ENCODE peak calls at places on chromosomes 3 and 15, in nine cellular contexts. W, S, T, I, D, N, B, F and K are unnamed samples.

GRCh38 chr3:47266709-47267489 is 15.7 kb downstream of the KIF9 start:
- DNase-seq in W (peak), S (peak), T (peak), I (no peak), D (peak), N (peak), B (peak), F (peak), K (no peak)

GRCh38 chr3:108590443-108590842 is 921 bp downstream of the DZIP3 start:
- DNase-seq in W (no peak), S (peak), T (peak), I (no peak), D (no peak), N (no peak), B (no peak), F (no peak), K (no peak)

GRCh38 chr3:52298147-52299098 is 10.8 kb downstream of the GLYCTK start:
- DNase-seq in W (peak), S (no peak), T (no peak), I (peak), D (no peak), N (no peak), B (no peak), F (peak), K (no peak)

GRCh38 chr3:127019449-127019848 is 36.5 kb downstream of the PLXNA1 start:
- DNase-seq in W (no peak), S (no peak), T (no peak), I (no peak), D (peak), N (peak), B (no peak), F (no peak), K (no peak)

GRCh38 chr15:74598126-74598842 is 17.4 kb upstream of the CLK3 start:
- DNase-seq in W (peak), S (peak), T (peak), I (peak), D (peak), N (peak), B (peak), F (peak), K (peak)

GRCh38 chr15:47339800-47340575 is 377.3 kb upstream of the SEMA6D start:
- DNase-seq in W (no peak), S (no peak), T (no peak), I (no peak), D (peak), N (no peak), B (peak), F (no peak), K (no peak)

GRCh38 chr3:59540241-59540640 is 490.4 kb upstream of the CFAP20DC start:
- DNase-seq in W (no peak), S (no peak), T (no peak), I (no peak), D (peak), N (no peak), B (no peak), F (no peak), K (no peak)

GRCh38 chr15:91032919-91033803 is 10.8 kb upstream of the VPS33B start:
- DNase-seq in W (peak), S (peak), T (peak), I (peak), D (no peak), N (no peak), B (no peak), F (peak), K (peak)

GRCh38 chr15:25987638-25988037 is 124.5 kb upstream of the ATP10A start:
- DNase-seq in W (no peak), S (no peak), T (no peak), I (no peak), D (no peak), N (no peak), B (no peak), F (no peak), K (no peak)

GRCh38 chr3:63508305-63508704 is 144.2 kb upstream of the SNTN start:
- DNase-seq in W (no peak), S (no peak), T (no peak), I (no peak), D (no peak), N (no peak), B (no peak), F (no peak), K (no peak)

GRCh38 chr3:4889896-4890295 is 89.3 kb upstream of the BHLHE40 start:
- DNase-seq in W (no peak), S (no peak), T (no peak), I (no peak), D (peak), N (no peak), B (no peak), F (no peak), K (no peak)

GRCh38 chr15:31360843-31361763 is 34.5 kb downstream of the KLF13 start:
- DNase-seq in W (peak), S (peak), T (peak), I (no peak), D (no peak), N (no peak), B (no peak), F (peak), K (peak)

GRCh38 chr3:55701997-55702396 is 214.9 kb upstream of the WNT5A start:
- DNase-seq in W (no peak), S (no peak), T (no peak), I (no peak), D (peak), N (no peak), B (no peak), F (no peak), K (no peak)

GRCh38 chr3:134793562-134793961 is 1.5 kb upstream of the EPHB1 start:
- DNase-seq in W (no peak), S (no peak), T (no peak), I (no peak), D (no peak), N (no peak), B (no peak), F (no peak), K (no peak)

GRCh38 chr3:69997486-69998307 is 1.8 kb upstream of the SAMMSON start:
- DNase-seq in W (no peak), S (no peak), T (no peak), I (no peak), D (no peak), N (no peak), B (no peak), F (no peak), K (no peak)

GRCh38 chr3:159992601-159993000 is 4.0 kb downstream of the IL12A start:
- DNase-seq in W (no peak), S (no peak), T (no peak), I (no peak), D (no peak), N (no peak), B (no peak), F (no peak), K (no peak)

GRCh38 chr3:12995389-12996180 is 77.6 kb downstream of the IQSEC1 start:
- DNase-seq in W (no peak), S (no peak), T (no peak), I (no peak), D (no peak), N (no peak), B (no peak), F (no peak), K (no peak)

GRCh38 chr15:98503970-98504369 is 144.4 kb upstream of the IGF1R start:
- DNase-seq in W (no peak), S (no peak), T (no peak), I (no peak), D (peak), N (peak), B (no peak), F (no peak), K (no peak)

GRCh38 chr3:171553085-171553484 is 92.9 kb upstream of the TNIK start:
- DNase-seq in W (no peak), S (no peak), T (no peak), I (no peak), D (no peak), N (no peak), B (no peak), F (no peak), K (no peak)

GRCh38 chr15:98799461-98799971 is 151.2 kb downstream of the IGF1R start:
- DNase-seq in W (no peak), S (no peak), T (no peak), I (peak), D (peak), N (no peak), B (no peak), F (peak), K (no peak)

GRCh38 chr3:103629391-103629790 is 1194.6 kb downstream of the ZPLD1 start:
- DNase-seq in W (no peak), S (no peak), T (no peak), I (no peak), D (no peak), N (no peak), B (no peak), F (no peak), K (no peak)

GRCh38 chr3:33054100-33055097 is 42.5 kb downstream of the GLB1 start:
- DNase-seq in W (no peak), S (no peak), T (no peak), I (no peak), D (no peak), N (no peak), B (no peak), F (no peak), K (no peak)

GRCh38 chr3:177294221-177294620 is 96.9 kb upstream of the TBL1XR1 start:
- DNase-seq in W (no peak), S (no peak), T (no peak), I (no peak), D (peak), N (peak), B (no peak), F (peak), K (no peak)

GRCh38 chr3:189572249-189572648 is 58.9 kb upstream of the TP63 start:
- DNase-seq in W (no peak), S (no peak), T (peak), I (no peak), D (no peak), N (no peak), B (no peak), F (no peak), K (no peak)

DNA sequence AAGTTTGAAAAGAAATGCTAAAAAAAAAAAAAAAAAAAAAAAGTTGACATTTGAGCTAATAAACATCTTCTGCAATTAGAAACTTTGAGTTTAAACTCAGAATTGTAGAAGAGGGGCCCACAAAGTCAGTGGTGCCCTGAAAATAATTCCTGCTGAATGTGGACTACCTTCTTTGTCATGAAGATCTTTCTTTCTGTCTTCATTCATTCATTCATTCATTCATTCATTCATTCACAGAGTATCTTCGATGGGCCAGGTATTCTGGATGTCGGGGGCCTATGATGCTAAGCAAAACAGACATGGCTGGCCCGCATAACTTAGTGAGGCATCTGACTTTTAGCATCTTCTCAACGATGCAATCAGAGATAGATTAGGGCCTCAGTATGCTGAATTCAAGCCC is 24.6 kb downstream of the ETV5 start:
- DNase-seq in W (no peak), S (no peak), T (no peak), I (no peak), D (no peak), N (no peak), B (no peak), F (no peak), K (no peak)
- TF ChIP-seq CTCF in W (no peak), S (no peak), T (no peak), I (no peak), D (no peak), N (no peak), B (no peak), F (no peak), K (no peak)

GRCh38 chr3:156750874-156751245 is 75.3 kb upstream of the LEKR1 start:
- DNase-seq in W (no peak), S (no peak), T (no peak), I (no peak), D (peak), N (peak), B (no peak), F (no peak), K (no peak)
- H3K4me3 ChIP-seq in W (no peak), S (no peak), T (no peak), I (no peak), D (no peak), N (no peak), B (no peak), F (no peak), K (no peak)

GRCh38 chr15:33009603-33010002 is 184.9 kb downstream of the FMN1 start:
- DNase-seq in W (no peak), S (no peak), T (no peak), I (no peak), D (no peak), N (no peak), B (no peak), F (no peak), K (no peak)
- TF ChIP-seq CTCF in W (no peak), S (no peak), T (no peak), I (no peak), D (no peak), N (no peak), B (no peak), F (no peak), K (no peak)

GRCh38 chr15:75891895-75892294 is 11.8 kb upstream of the FBXO22 start:
- DNase-seq in W (no peak), S (no peak), T (no peak), I (no peak), D (peak), N (peak), B (no peak), F (no peak), K (no peak)
- H3K4me3 ChIP-seq in W (no peak), S (no peak), T (no peak), I (no peak), D (no peak), N (no peak), B (no peak), F (no peak), K (no peak)

GRCh38 chr3:72049300-72049699 is 264.4 kb upstream of the PROK2 start:
- DNase-seq in W (no peak), S (no peak), T (no peak), I (no peak), D (no peak), N (no peak), B (no peak), F (no peak), K (no peak)

GRCh38 chr3:72050771-72051170 is 265.8 kb upstream of the PROK2 start:
- DNase-seq in W (no peak), S (no peak), T (no peak), I (no peak), D (no peak), N (no peak), B (no peak), F (no peak), K (no peak)

GRCh38 chr3:72047472-72047871 is 262.5 kb upstream of the PROK2 start:
- DNase-seq in W (no peak), S (no peak), T (no peak), I (no peak), D (no peak), N (no peak), B (no peak), F (no peak), K (no peak)

GRCh38 chr3:72048873-72049272 is 263.9 kb upstream of the PROK2 start:
- DNase-seq in W (no peak), S (no peak), T (no peak), I (no peak), D (no peak), N (no peak), B (no peak), F (no peak), K (no peak)

GRCh38 chr3:72050048-72050632 is 265.2 kb upstream of the PROK2 start:
- DNase-seq in W (no peak), S (no peak), T (no peak), I (no peak), D (no peak), N (no peak), B (no peak), F (no peak), K (no peak)
- TF ChIP-seq CTCF in W (no peak), S (no peak), T (no peak), I (no peak), D (no peak), N (no peak), B (no peak), F (no peak), K (no peak)

GRCh38 chr3:152379415-152380042 is 110.8 kb downstream of the MBNL1 start:
- DNase-seq in W (no peak), S (no peak), T (no peak), I (no peak), D (peak), N (no peak), B (no peak), F (no peak), K (no peak)

GRCh38 chr3:152376351-152377183 is 107.8 kb downstream of the MBNL1 start:
- DNase-seq in W (no peak), S (peak), T (peak), I (no peak), D (peak), N (no peak), B (no peak), F (no peak), K (peak)

GRCh38 chr3:152374260-152374990 is 105.7 kb downstream of the MBNL1 start:
- DNase-seq in W (no peak), S (no peak), T (peak), I (no peak), D (no peak), N (no peak), B (no peak), F (no peak), K (no peak)

GRCh38 chr3:152375546-152375945 is 106.8 kb downstream of the MBNL1 start:
- DNase-seq in W (no peak), S (peak), T (no peak), I (no peak), D (peak), N (peak), B (no peak), F (no peak), K (no peak)

DNA sequence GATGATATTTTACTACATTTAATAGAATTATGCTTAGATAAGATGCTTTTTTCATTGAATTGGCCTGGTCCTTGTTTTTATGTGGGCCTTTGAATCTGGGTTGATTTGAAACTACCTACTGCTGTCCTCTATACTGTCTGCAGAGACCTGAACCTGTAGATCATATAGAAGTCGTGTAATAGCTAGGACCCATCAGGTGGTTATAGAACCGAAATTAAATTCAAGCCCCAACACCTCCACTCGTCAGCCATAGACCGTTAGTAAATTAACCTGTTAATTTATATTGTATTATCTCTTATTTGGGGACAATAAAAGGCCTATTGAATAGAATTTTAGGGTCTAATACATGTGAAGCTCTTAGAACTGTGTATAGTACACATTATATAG is 108.4 kb downstream of the MBNL1 start:
- DNase-seq in W (no peak), S (no peak), T (no peak), I (no peak), D (no peak), N (no peak), B (no peak), F (no peak), K (no peak)
- H3K4me3 ChIP-seq in W (no peak), S (peak), T (peak), I (no peak), D (no peak), N (no peak), B (peak), F (no peak), K (no peak)

GRCh38 chr3:32003380-32003779 is 21.8 kb downstream of the ZNF860 start:
- DNase-seq in W (no peak), S (no peak), T (no peak), I (no peak), D (no peak), N (no peak), B (no peak), F (no peak), K (no peak)

GRCh38 chr3:32002536-32003368 is 21.2 kb downstream of the ZNF860 start:
- DNase-seq in W (no peak), S (no peak), T (no peak), I (peak), D (no peak), N (no peak), B (no peak), F (no peak), K (no peak)

GRCh38 chr3:31999902-32000439 is 18.4 kb downstream of the ZNF860 start:
- DNase-seq in W (no peak), S (peak), T (no peak), I (no peak), D (no peak), N (no peak), B (no peak), F (no peak), K (no peak)

GRCh38 chr3:32000877-32001276 is 19.3 kb downstream of the ZNF860 start:
- DNase-seq in W (no peak), S (no peak), T (no peak), I (peak), D (no peak), N (no peak), B (no peak), F (no peak), K (no peak)

GRCh38 chr3:32004111-32004790 is 22.7 kb downstream of the ZNF860 start:
- DNase-seq in W (no peak), S (no peak), T (no peak), I (peak), D (no peak), N (no peak), B (no peak), F (no peak), K (no peak)
- TF ChIP-seq CTCF in W (no peak), S (peak), T (no peak), I (peak), D (no peak), N (no peak), B (no peak), F (no peak), K (no peak)

GRCh38 chr3:100020876-100021644 is 93.2 kb downstream of the FILIP1L start:
- DNase-seq in W (no peak), S (no peak), T (no peak), I (no peak), D (no peak), N (no peak), B (no peak), F (no peak), K (no peak)
- H3K4me3 ChIP-seq in W (no peak), S (no peak), T (no peak), I (no peak), D (no peak), N (no peak), B (no peak), F (no peak), K (no peak)

DNA sequence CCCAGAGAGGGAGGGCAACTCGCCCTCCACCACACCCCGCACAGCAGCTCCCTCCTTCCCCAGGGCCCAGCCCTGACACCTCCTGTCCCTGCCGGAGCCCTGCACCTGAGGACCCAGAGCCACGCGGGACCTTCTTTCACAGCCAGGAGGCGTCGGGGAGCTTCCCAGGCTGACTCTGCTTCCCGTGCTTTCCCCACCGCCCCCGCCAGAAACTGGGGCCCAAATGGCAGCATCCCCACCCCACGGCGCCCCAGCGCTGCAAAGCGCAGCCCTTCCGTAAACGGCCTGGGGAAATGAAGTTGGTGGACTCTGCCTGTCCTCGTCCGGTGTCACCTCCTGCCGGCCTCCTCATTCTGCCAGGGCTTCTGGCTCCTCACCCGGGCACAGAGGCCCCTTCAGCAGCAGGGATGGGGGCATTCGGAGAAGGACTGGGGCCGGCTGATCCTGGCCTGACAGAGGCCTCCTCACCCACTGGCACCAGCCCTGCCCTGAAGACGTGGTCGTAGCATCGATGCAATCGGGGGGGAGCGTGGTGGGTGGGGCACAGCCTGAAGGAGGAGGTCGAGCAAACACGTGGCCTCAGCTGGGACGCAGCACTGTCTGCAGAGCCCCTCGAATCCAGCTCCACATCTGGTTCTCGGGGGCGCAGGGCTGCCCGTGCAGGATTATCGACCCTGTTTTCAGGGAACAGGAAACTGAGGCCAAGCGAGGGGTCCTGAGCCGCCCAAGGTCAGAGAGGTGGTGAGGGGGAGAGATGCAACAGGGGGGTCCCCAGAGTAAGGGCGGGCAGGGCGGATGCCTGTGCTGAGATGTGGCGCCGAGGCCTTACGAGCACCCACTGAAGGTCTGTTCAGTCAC is 235.4 kb downstream of the XXYLT1 start:
- DNase-seq in W (no peak), S (no peak), T (no peak), I (peak), D (no peak), N (no peak), B (no peak), F (no peak), K (no peak)
- TF ChIP-seq CTCF in W (no peak), S (peak), T (peak), I (peak), D (peak), N (peak), B (no peak), F (no peak), K (peak)